ENCODE peak calls at places on chromosomes 16 and 17, in ten cellular contexts. One of them, this sample, is unnamed.

GRCh38 chr17:3534881-3535252 is 22.7 kb downstream of the TRPV3 start:
- DNase-seq in HFFc6: no peak
- DNase-seq in psoas muscle: peak; percentile 50
- DNase-seq in OCI-LY7: no peak
- DNase-seq in MM.1S: no peak
- DNase-seq in A549: peak; percentile 54
- DNase-seq in GM12878: no peak
- DNase-seq in WTC11: peak; percentile 34
- DNase-seq in GM13977: peak; percentile 59
- DNase-seq in RWPE1: no peak
- DNase-seq in this sample: peak; percentile 59

GRCh38 chr17:82134101-82134500 is 36.1 kb upstream of the FASN start:
- DNase-seq in GM12878: no peak
- DNase-seq in GM13977: no peak
- DNase-seq in WTC11: no peak
- DNase-seq in MM.1S: no peak
- DNase-seq in HFFc6: no peak
- DNase-seq in RWPE1: peak; percentile 24
- DNase-seq in OCI-LY7: no peak
- DNase-seq in psoas muscle: peak; percentile 36
- DNase-seq in A549: no peak
- DNase-seq in this sample: no peak

GRCh38 chr16:62038225-62038624 is 2.0 kb upstream of the CDH8 start:
- DNase-seq in HFFc6: no peak
- DNase-seq in GM12878: no peak
- DNase-seq in psoas muscle: no peak
- DNase-seq in GM13977: no peak
- DNase-seq in MM.1S: no peak
- DNase-seq in WTC11: no peak
- DNase-seq in RWPE1: peak; percentile 42
- DNase-seq in A549: no peak
- DNase-seq in OCI-LY7: no peak
- DNase-seq in this sample: no peak

GRCh38 chr17:66487933-66488572 is 185.6 kb downstream of the PRKCA start:
- DNase-seq in OCI-LY7: no peak
- DNase-seq in GM13977: no peak
- DNase-seq in GM12878: no peak
- DNase-seq in RWPE1: no peak
- DNase-seq in HFFc6: no peak
- DNase-seq in MM.1S: no peak
- DNase-seq in A549: no peak
- DNase-seq in psoas muscle: no peak
- DNase-seq in WTC11: no peak
- DNase-seq in this sample: no peak

GRCh38 chr17:64615025-64615677 is 47.0 kb downstream of the SMURF2 start:
- DNase-seq in OCI-LY7: no peak
- DNase-seq in GM13977: no peak
- DNase-seq in WTC11: no peak
- DNase-seq in HFFc6: peak; percentile 50
- DNase-seq in A549: no peak
- DNase-seq in RWPE1: no peak
- DNase-seq in psoas muscle: no peak
- DNase-seq in MM.1S: no peak
- DNase-seq in GM12878: no peak
- DNase-seq in this sample: no peak

GRCh38 chr16:12611916-12612597 is 191.6 kb downstream of the CPPED1 start:
- DNase-seq in RWPE1: no peak
- DNase-seq in WTC11: no peak
- DNase-seq in OCI-LY7: no peak
- DNase-seq in GM12878: no peak
- DNase-seq in HFFc6: no peak
- DNase-seq in MM.1S: no peak
- DNase-seq in GM13977: no peak
- DNase-seq in psoas muscle: no peak
- DNase-seq in A549: no peak
- DNase-seq in this sample: no peak

GRCh38 chr17:80455328-80455710 is 21.1 kb downstream of the NPTX1 start:
- DNase-seq in A549: peak; percentile 88
- DNase-seq in RWPE1: peak; percentile 49
- DNase-seq in psoas muscle: peak; percentile 71
- DNase-seq in HFFc6: peak; percentile 28
- DNase-seq in WTC11: peak; percentile 74
- DNase-seq in GM13977: peak; percentile 84
- DNase-seq in GM12878: no peak
- DNase-seq in OCI-LY7: peak; percentile 64
- DNase-seq in MM.1S: peak; percentile 15
- DNase-seq in this sample: peak; percentile 78

GRCh38 chr17:35057332-35057915 is 6.1 kb downstream of the RFFL start:
- DNase-seq in RWPE1: no peak
- DNase-seq in A549: no peak
- DNase-seq in GM13977: no peak
- DNase-seq in OCI-LY7: no peak
- DNase-seq in MM.1S: no peak
- DNase-seq in psoas muscle: no peak
- DNase-seq in WTC11: no peak
- DNase-seq in GM12878: no peak
- DNase-seq in HFFc6: no peak
- DNase-seq in this sample: no peak

GRCh38 chr16:1363501-1364041 is 11.8 kb downstream of the GNPTG start:
- DNase-seq in OCI-LY7: peak; percentile 63
- DNase-seq in GM12878: no peak
- DNase-seq in psoas muscle: peak; percentile 62
- DNase-seq in RWPE1: peak; percentile 62
- DNase-seq in A549: peak; percentile 76
- DNase-seq in GM13977: peak; percentile 92
- DNase-seq in MM.1S: peak; percentile 43
- DNase-seq in HFFc6: peak; percentile 5
- DNase-seq in WTC11: peak; percentile 79
- DNase-seq in this sample: peak; percentile 87

GRCh38 chr17:77433385-77434135 is 292.8 kb downstream of the SEC14L1 start:
- DNase-seq in RWPE1: no peak
- DNase-seq in HFFc6: peak; percentile 62
- DNase-seq in GM13977: peak; percentile 84
- DNase-seq in A549: no peak
- DNase-seq in OCI-LY7: peak; percentile 78
- DNase-seq in psoas muscle: peak; percentile 27
- DNase-seq in WTC11: no peak
- DNase-seq in GM12878: no peak
- DNase-seq in MM.1S: no peak
- DNase-seq in this sample: peak; percentile 82

GRCh38 chr17:79945591-79946255 is 89.9 kb downstream of the TBC1D16 start:
- DNase-seq in GM12878: no peak
- DNase-seq in WTC11: no peak
- DNase-seq in RWPE1: no peak
- DNase-seq in psoas muscle: peak; percentile 6
- DNase-seq in A549: no peak
- DNase-seq in MM.1S: no peak
- DNase-seq in GM13977: no peak
- DNase-seq in HFFc6: no peak
- DNase-seq in OCI-LY7: no peak
- DNase-seq in this sample: no peak

GRCh38 chr17:21705021-21705601 is 12.8 kb downstream of the KCNJ18 start:
- DNase-seq in MM.1S: no peak
- DNase-seq in WTC11: no peak
- DNase-seq in RWPE1: no peak
- DNase-seq in GM12878: no peak
- DNase-seq in HFFc6: no peak
- DNase-seq in A549: no peak
- DNase-seq in GM13977: no peak
- DNase-seq in psoas muscle: no peak
- DNase-seq in OCI-LY7: no peak
- DNase-seq in this sample: no peak

GRCh38 chr16:24054649-24055560 is 201.2 kb upstream of the CACNG3 start:
- DNase-seq in RWPE1: no peak
- DNase-seq in HFFc6: no peak
- DNase-seq in WTC11: peak; percentile 46
- DNase-seq in psoas muscle: no peak
- DNase-seq in A549: no peak
- DNase-seq in GM12878: no peak
- DNase-seq in GM13977: no peak
- DNase-seq in OCI-LY7: no peak
- DNase-seq in MM.1S: no peak
- DNase-seq in this sample: no peak

DNA sequence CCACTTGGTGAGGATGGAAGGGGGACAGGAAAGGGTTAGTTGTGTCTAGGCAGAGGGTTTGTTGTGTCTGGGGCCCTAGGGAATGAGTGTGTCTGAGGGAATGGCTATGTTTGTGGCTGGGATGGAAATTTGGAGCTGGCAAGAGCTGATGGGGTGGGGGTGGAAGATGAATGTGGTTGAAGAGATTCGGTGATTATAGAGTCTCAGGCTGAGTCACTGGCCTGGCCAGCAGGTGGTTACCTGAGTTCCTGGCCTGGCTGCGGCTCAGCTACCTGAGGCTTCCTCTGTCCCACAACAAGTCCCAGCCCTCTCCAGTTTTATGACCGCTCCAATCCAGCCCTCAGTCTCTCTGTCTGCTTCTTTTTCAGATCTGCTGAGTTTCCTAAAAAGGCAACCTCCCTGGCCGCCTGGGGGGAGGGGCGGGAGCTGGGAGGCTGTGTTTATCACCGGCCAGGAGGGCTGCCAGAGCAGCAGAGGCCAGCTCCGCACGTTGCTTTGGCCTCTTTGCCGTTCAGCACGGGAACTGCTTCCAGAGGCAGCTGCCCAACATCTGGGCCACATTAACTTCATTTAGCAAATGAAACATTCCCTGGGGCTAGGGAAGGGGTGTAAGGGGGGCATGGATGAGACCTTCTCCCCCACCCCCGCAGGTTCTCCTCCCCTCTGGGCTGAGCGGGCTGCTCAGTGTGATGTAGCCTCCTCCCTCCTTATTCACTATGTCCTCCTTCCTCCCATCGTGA is 21.8 kb downstream of the ITGB3 start:
- DNase-seq in HFFc6: peak; percentile 39
- DNase-seq in GM13977: no peak
- DNase-seq in GM12878: no peak
- DNase-seq in OCI-LY7: no peak
- DNase-seq in A549: no peak
- DNase-seq in WTC11: peak; percentile 75
- DNase-seq in RWPE1: peak; percentile 58
- DNase-seq in psoas muscle: peak; percentile 88
- DNase-seq in MM.1S: no peak
- DNase-seq in this sample: no peak
- TF ChIP-seq CTCF in HFFc6: no peak
- TF ChIP-seq CTCF in GM13977: no peak
- TF ChIP-seq CTCF in GM12878: no peak
- TF ChIP-seq CTCF in OCI-LY7: no peak
- TF ChIP-seq CTCF in A549: no peak
- TF ChIP-seq CTCF in WTC11: no peak
- TF ChIP-seq CTCF in RWPE1: no peak
- TF ChIP-seq CTCF in psoas muscle: no peak
- TF ChIP-seq CTCF in MM.1S: no peak
- TF ChIP-seq CTCF in this sample: no peak

GRCh38 chr16:30557950-30558788 is at the start of gene ZNF764:
- DNase-seq in A549: peak; percentile 96
- DNase-seq in WTC11: peak; percentile 96
- DNase-seq in HFFc6: peak; percentile 98
- DNase-seq in RWPE1: peak; percentile 95
- DNase-seq in GM13977: peak; percentile 96
- DNase-seq in MM.1S: peak; percentile 97
- DNase-seq in psoas muscle: peak; percentile 98
- DNase-seq in GM12878: peak; percentile 84
- DNase-seq in OCI-LY7: peak; percentile 98
- DNase-seq in this sample: peak; percentile 93
- TF ChIP-seq CTCF in A549: no peak
- TF ChIP-seq CTCF in WTC11: no peak
- TF ChIP-seq CTCF in HFFc6: peak; percentile 44
- TF ChIP-seq CTCF in RWPE1: no peak
- TF ChIP-seq CTCF in GM13977: no peak
- TF ChIP-seq CTCF in MM.1S: no peak
- TF ChIP-seq CTCF in psoas muscle: no peak
- TF ChIP-seq CTCF in GM12878: peak; percentile 9
- TF ChIP-seq CTCF in OCI-LY7: peak; percentile 50
- TF ChIP-seq CTCF in this sample: no peak

DNA sequence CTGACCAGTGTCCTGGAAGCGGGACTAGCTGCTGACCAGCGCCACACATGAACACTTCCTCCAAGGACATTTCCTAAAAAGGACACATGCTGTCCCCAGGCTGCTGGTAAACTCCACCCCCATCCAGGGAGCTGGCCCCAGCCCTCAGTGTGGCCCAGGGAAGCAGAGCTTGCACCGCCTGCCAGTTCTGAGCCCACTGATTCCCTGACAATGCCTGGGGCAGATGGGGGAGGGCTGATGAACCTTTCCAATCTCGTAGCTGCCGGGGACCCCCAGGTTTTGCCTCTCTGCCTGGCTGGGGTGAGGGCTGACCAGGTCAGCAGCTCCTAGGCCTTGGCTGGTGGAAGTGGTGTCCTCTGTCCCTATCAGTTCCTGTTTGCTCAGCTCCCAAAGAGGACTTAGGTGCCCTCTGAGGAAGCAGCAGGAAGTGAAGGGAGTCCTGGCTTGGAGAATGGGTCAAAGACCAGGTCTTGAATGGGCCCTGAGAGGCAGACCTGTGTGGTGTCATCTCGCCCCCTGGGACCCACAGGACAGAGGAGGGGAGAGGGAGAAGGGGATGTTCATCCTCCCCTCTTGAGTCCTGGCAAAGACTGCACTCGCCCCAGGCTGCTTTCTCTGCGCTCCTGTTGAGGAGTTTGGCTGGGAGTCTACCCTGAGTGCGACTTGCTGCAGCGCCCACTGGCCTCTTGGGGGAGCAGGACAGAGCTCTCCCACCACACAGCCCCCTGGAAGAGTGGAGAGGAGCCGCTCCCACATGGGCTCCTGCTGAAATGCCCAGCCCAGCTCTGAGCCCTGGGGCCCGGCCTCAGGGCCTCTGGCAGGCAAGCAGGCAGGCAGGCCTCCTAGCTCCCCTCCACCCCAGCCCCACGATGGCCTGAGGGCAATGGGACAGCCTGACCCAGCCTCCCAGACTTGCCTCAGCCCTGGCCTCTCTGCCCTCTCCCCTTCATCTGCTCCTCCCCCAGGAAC is 16.8 kb downstream of the PDK2 start:
- DNase-seq in A549: no peak
- DNase-seq in psoas muscle: peak; percentile 74
- DNase-seq in GM12878: no peak
- DNase-seq in RWPE1: no peak
- DNase-seq in HFFc6: no peak
- DNase-seq in OCI-LY7: no peak
- DNase-seq in WTC11: no peak
- DNase-seq in MM.1S: no peak
- DNase-seq in GM13977: no peak
- DNase-seq in this sample: no peak
- TF ChIP-seq CTCF in A549: no peak
- TF ChIP-seq CTCF in psoas muscle: no peak
- TF ChIP-seq CTCF in GM12878: no peak
- TF ChIP-seq CTCF in RWPE1: no peak
- TF ChIP-seq CTCF in HFFc6: no peak
- TF ChIP-seq CTCF in OCI-LY7: no peak
- TF ChIP-seq CTCF in WTC11: no peak
- TF ChIP-seq CTCF in MM.1S: no peak
- TF ChIP-seq CTCF in GM13977: no peak
- TF ChIP-seq CTCF in this sample: no peak

DNA sequence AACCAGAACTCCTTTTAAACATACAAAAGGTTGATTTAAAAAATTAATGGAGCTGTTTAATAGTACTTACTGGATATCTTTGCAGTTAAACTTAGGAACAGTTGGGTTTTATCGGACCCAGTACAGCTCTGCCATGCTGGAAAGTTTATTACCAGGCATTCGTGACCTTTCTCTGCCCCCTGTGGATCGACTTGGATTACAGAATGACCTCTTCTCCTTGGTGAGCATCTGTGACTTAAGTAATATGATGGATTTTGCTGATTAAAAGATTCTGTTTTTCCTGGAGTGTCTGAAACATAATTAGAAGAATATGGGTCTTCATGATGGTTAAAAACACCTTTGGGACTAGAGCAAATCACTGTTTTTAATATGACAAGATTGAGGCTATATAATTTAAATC is 45.9 kb upstream of the KPNB1 start:
- DNase-seq in OCI-LY7: no peak
- DNase-seq in RWPE1: no peak
- DNase-seq in HFFc6: no peak
- DNase-seq in A549: no peak
- DNase-seq in MM.1S: no peak
- DNase-seq in WTC11: no peak
- DNase-seq in GM12878: no peak
- DNase-seq in GM13977: no peak
- DNase-seq in psoas muscle: no peak
- DNase-seq in this sample: no peak
- TF ChIP-seq CTCF in OCI-LY7: no peak
- TF ChIP-seq CTCF in RWPE1: no peak
- TF ChIP-seq CTCF in HFFc6: no peak
- TF ChIP-seq CTCF in A549: no peak
- TF ChIP-seq CTCF in MM.1S: no peak
- TF ChIP-seq CTCF in WTC11: no peak
- TF ChIP-seq CTCF in GM12878: no peak
- TF ChIP-seq CTCF in GM13977: no peak
- TF ChIP-seq CTCF in psoas muscle: no peak
- TF ChIP-seq CTCF in this sample: no peak